ENCODE peak calls at places on chromosomes 16 and 17, in eight cellular contexts. H is Peyer's patch; N is Daoy; P is T-helper 1 cell; T is NCI-H2081; F is T-helper 17 cell; O is nephron progenitor cell; J is stimulated activated CD8-positive, alpha-beta memory T cell treated with anti-CD3 and anti-CD28 coated beads, Interleukin-15, amount 100 ng/mL, for 4 hours. R is an unnamed sample.

GRCh38 chr16:26598061-26598460 is 468.7 kb upstream of the C16orf82 start:
- DNase-seq in J (peak; percentile 20), F (peak; percentile 27), N (no peak), P (peak; percentile 11), O (no peak), H (no peak), T (no peak), R (no peak)

GRCh38 chr17:38693700-38694329 is 11.3 kb upstream of the MLLT6 start:
- DNase-seq in F (no peak), O (no peak), T (no peak), P (no peak), J (no peak), H (peak; percentile 36), N (no peak), R (peak; percentile 95)

GRCh38 chr17:78337244-78338109 is 22.4 kb downstream of the SOCS3 start:
- DNase-seq in F (no peak), J (no peak), N (peak; percentile 90), T (no peak), H (peak; percentile 85), P (no peak), O (no peak), R (no peak)

GRCh38 chr16:76963614-76964315 is 227.2 kb upstream of the MON1B start:
- DNase-seq in T (peak; percentile 4), P (no peak), F (no peak), O (no peak), N (no peak), J (no peak), H (no peak), R (no peak)

GRCh38 chr16:4846503-4846900 is 586 bp downstream of the GLYR1 start:
- DNase-seq in H (peak; percentile 55), J (peak; percentile 2), T (peak; percentile 42), N (peak; percentile 35), F (peak; percentile 7), P (no peak), O (peak; percentile 72), R (no peak)

GRCh38 chr17:20085283-20085875 is 76.2 kb downstream of the SPECC1 start:
- DNase-seq in N (no peak), H (no peak), T (no peak), J (no peak), F (no peak), O (no peak), P (no peak), R (no peak)

GRCh38 chr17:79977711-79978544 is 57.7 kb downstream of the TBC1D16 start:
- DNase-seq in P (no peak), N (no peak), J (no peak), T (no peak), F (no peak), H (no peak), O (peak; percentile 59), R (peak; percentile 64)

GRCh38 chr17:29665480-29665807 is 42.7 kb upstream of the CORO6 start:
- DNase-seq in J (no peak), F (no peak), O (no peak), T (no peak), H (no peak), N (no peak), P (no peak), R (no peak)

R was measured in uterus.